ENCODE peak calls at places on chromosomes 1 and 21, in nine cellular contexts. D is T-helper 2 cell, Y is GM04504, E is RCC 7860, V is NCI-H1694, Q is A549, Z is DMS79, I is heart right ventricle, G is endothelial cell. U is an unnamed sample.
A peak's percentile ranks its signal among the peaks of the same experiment; 100 is the strongest.

GRCh38 chr1:5913876-5914275 is 78.3 kb downstream of the NPHP4 start:
- DNase-seq in D (no peak), Y (no peak), E (no peak), V (no peak), Q (no peak), Z (no peak), I (no peak), G (no peak), U (no peak)

GRCh38 chr1:159000627-159001026 is 9.1 kb upstream of the IFI16 start:
- DNase-seq in D (no peak), Y (peak; percentile 91), E (peak; percentile 60), V (no peak), Q (peak; percentile 39), Z (no peak), I (peak; percentile 90), G (peak; percentile 45), U (peak; percentile 90)

GRCh38 chr1:214446772-214447556 is 104.4 kb downstream of the PTPN14 start:
- DNase-seq in D (no peak), Y (peak; percentile 89), E (peak; percentile 98), V (peak; percentile 51), Q (peak; percentile 75), Z (no peak), I (no peak), G (no peak), U (no peak)

GRCh38 chr1:26318338-26319064 is 743 bp downstream of the CD52 start:
- DNase-seq in D (no peak), Y (no peak), E (no peak), V (no peak), Q (no peak), Z (no peak), I (no peak), G (no peak), U (no peak)

GRCh38 chr21:37696936-37697335 is 219.3 kb downstream of the KCNJ6 start:
- DNase-seq in D (no peak), Y (no peak), E (no peak), V (no peak), Q (no peak), Z (no peak), I (no peak), G (no peak), U (no peak)

GRCh38 chr1:14698206-14698605 is 99.7 kb downstream of the KAZN start:
- DNase-seq in D (no peak), Y (no peak), E (no peak), V (peak; percentile 42), Q (no peak), Z (no peak), I (no peak), G (no peak), U (no peak)

GRCh38 chr1:226425431-226426031 is 17.6 kb upstream of the PARP1 start:
- DNase-seq in D (no peak), Y (no peak), E (no peak), V (no peak), Q (no peak), Z (peak; percentile 30), I (no peak), G (no peak), U (no peak)

GRCh38 chr1:14626869-14627607 is 28.6 kb downstream of the KAZN start:
- DNase-seq in D (no peak), Y (no peak), E (no peak), V (no peak), Q (no peak), Z (no peak), I (peak; percentile 8), G (no peak), U (peak; percentile 71)

GRCh38 chr1:228014235-228014930 is 7.6 kb downstream of the WNT3A start:
- DNase-seq in D (no peak), Y (no peak), E (no peak), V (no peak), Q (no peak), Z (no peak), I (no peak), G (no peak), U (peak; percentile 52)

GRCh38 chr1:20462397-20462796 is 23.6 kb downstream of the CAMK2N1 start:
- DNase-seq in D (no peak), Y (no peak), E (no peak), V (no peak), Q (no peak), Z (no peak), I (no peak), G (no peak), U (no peak)

U was measured in right cardiac atrium.